ENCODE peak calls at places on chromosomes 7 and 10, in four cellular contexts. One of them, this sample, is unnamed. For H3K4me1 and H3K27me3, the result is how much of the 10 kb centered on the place peaks cover.

GRCh38 chr7:91941450-91941849 is 788 bp downstream of the AKAP9 start:
- DNase-seq in H1: no peak
- DNase-seq in IMR-90: peak
- DNase-seq in stomach: peak
- DNase-seq in this sample: no peak

GRCh38 chr10:682931-683447 is 6.5 kb downstream of the DIP2C start:
- DNase-seq in IMR-90: no peak
- DNase-seq in stomach: no peak
- DNase-seq in H1: no peak
- DNase-seq in this sample: no peak

GRCh38 chr10:83862723-83863122 is 276.6 kb upstream of the GHITM start:
- DNase-seq in IMR-90: no peak
- DNase-seq in stomach: no peak
- DNase-seq in H1: no peak
- DNase-seq in this sample: no peak

GRCh38 chr7:33744293-33744692 is 161.0 kb upstream of the BMPER start:
- DNase-seq in IMR-90: peak
- DNase-seq in stomach: no peak
- DNase-seq in H1: no peak
- DNase-seq in this sample: no peak

GRCh38 chr7:121697731-121698396 is 175.1 kb upstream of the PTPRZ1 start:
- DNase-seq in IMR-90: no peak
- DNase-seq in stomach: no peak
- DNase-seq in H1: no peak
- DNase-seq in this sample: peak

GRCh38 chr7:148708026-148708685 is 9.5 kb downstream of the CUL1 start:
- DNase-seq in stomach: no peak
- DNase-seq in IMR-90: no peak
- DNase-seq in H1: no peak
- DNase-seq in this sample: no peak

GRCh38 chr10:7397049-7397448 is 13.8 kb downstream of the SFMBT2 start:
- DNase-seq in H1: no peak
- DNase-seq in IMR-90: peak
- DNase-seq in stomach: no peak
- DNase-seq in this sample: no peak

GRCh38 chr7:20607216-20607615 is 8.3 kb upstream of the ABCB5 start:
- DNase-seq in stomach: no peak
- DNase-seq in H1: no peak
- DNase-seq in IMR-90: no peak
- DNase-seq in this sample: no peak

GRCh38 chr7:47497367-47498096 is 84.4 kb downstream of the TNS3 start:
- DNase-seq in H1: no peak
- DNase-seq in stomach: no peak
- DNase-seq in IMR-90: no peak
- DNase-seq in this sample: no peak

GRCh38 chr10:43200538-43201390 is 62.5 kb downstream of the CSGALNACT2 start:
- DNase-seq in IMR-90: no peak
- DNase-seq in H1: no peak
- DNase-seq in stomach: peak
- DNase-seq in this sample: no peak

GRCh38 chr7:14855033-14855794 is 47.3 kb downstream of the DGKB start:
- DNase-seq in IMR-90: no peak
- DNase-seq in stomach: no peak
- DNase-seq in H1: no peak
- DNase-seq in this sample: no peak

GRCh38 chr7:158657189-158657746 is 47.3 kb downstream of the NCAPG2 start:
- DNase-seq in IMR-90: no peak
- DNase-seq in H1: no peak
- DNase-seq in stomach: no peak
- DNase-seq in this sample: no peak

GRCh38 chr10:13352519-13352918 is 4.4 kb upstream of the SEPHS1 start:
- DNase-seq in IMR-90: no peak
- DNase-seq in stomach: no peak
- DNase-seq in H1: peak
- DNase-seq in this sample: no peak
- TF ChIP-seq CTCF in IMR-90: no peak
- TF ChIP-seq CTCF in stomach: no peak
- TF ChIP-seq CTCF in H1: peak
- TF ChIP-seq CTCF in this sample: peak

DNA sequence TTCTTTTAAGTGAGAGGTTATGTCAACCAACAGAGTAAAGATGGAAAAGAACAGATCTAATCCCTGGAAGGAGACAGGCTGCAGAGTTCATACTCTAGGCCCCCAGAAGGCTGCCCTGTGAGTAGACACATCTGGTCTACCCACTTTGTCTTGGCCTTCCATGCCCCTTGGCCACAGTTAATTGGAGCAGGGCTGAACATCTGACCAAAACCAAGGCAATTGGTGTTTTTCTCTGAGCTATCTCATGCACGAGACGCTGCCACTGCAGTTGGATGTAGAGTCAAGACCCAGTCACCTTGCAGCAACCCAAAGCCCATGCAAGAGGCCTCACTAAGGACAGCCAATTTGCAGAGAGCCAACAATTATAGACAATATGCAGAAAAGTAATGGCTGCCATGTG is 9.0 kb downstream of the MYOF start:
- DNase-seq in H1: no peak
- DNase-seq in IMR-90: no peak
- DNase-seq in stomach: no peak
- DNase-seq in this sample: no peak
- H3K4me1 ChIP-seq in H1: under half
- H3K4me1 ChIP-seq in IMR-90: under half
- H3K4me1 ChIP-seq in stomach: under half
- H3K4me1 ChIP-seq in this sample: half or more

DNA sequence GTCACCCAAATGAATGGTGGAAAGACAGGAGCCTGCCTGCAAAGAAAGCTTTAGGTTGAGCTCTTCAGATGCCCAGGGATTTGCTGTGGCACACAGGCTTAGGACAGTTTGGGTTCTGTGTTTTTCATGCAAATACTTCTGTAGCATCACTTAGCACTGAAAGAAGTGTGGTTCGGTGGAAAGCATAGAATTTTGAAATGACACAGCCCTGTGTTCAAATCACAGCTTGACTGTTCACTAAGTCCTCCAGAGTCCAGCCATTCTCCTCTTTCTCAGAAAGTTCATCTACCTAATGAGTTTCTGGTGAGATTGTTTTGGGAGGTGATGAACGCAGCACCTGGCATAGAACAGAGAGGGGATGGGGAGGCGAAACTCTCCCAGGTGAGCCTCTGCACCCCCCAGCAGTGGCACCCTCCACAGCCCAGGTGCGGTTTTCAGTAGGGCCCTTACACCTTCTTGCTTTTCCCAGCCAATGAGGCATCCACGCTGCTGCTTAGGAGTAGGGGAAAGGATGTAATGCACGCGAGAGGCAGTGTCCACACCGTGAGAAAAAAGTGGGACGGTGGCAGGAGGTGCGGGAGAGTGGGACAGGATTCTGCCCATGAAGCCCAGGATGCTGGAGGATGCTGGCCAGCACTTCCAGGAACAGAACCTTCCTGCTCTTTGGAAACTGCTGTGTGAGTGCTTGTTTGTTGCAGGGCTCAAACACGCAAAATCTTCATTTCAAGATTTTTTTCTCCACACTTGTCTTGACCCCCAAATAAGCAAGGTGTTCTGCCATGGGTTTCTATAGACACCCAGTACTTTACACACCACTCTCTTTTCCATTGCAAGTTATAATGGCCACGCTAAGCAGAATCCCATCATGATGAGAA is 11.6 kb downstream of the EN2 start:
- DNase-seq in H1: no peak
- DNase-seq in IMR-90: no peak
- DNase-seq in stomach: no peak
- DNase-seq in this sample: no peak
- H3K27me3 ChIP-seq in H1: half or more
- H3K27me3 ChIP-seq in IMR-90: half or more
- H3K27me3 ChIP-seq in stomach: half or more
- H3K27me3 ChIP-seq in this sample: half or more

GRCh38 chr7:104341545-104341944 is 13.1 kb downstream of the LHFPL3 start:
- DNase-seq in H1: no peak
- DNase-seq in stomach: no peak
- DNase-seq in IMR-90: no peak
- DNase-seq in this sample: no peak
- TF ChIP-seq CTCF in H1: peak
- TF ChIP-seq CTCF in stomach: no peak
- TF ChIP-seq CTCF in IMR-90: no peak
- TF ChIP-seq CTCF in this sample: no peak

DNA sequence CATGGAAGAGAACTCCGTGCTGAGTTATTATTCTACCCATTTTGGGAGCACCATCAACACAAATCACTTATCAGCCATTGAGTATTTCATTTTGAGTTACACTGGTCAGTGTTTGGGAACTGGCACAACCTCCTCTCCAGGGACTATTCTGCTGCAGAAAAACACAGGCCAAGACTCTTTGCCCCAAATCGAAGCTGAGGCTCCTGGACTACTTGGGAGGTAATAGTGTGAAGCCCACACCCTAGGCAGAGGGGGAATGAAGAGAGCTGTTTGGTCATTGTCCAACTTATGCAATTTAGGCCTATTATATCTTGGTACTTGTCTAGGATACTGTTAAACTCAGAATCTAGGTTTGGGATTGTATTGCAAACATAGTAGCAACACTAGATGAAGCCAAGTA is 123.1 kb upstream of the SEC61G start:
- DNase-seq in IMR-90: no peak
- DNase-seq in stomach: no peak
- DNase-seq in H1: no peak
- DNase-seq in this sample: no peak
- H3K4me1 ChIP-seq in IMR-90: under half
- H3K4me1 ChIP-seq in stomach: under half
- H3K4me1 ChIP-seq in H1: under half
- H3K4me1 ChIP-seq in this sample: under half

DNA sequence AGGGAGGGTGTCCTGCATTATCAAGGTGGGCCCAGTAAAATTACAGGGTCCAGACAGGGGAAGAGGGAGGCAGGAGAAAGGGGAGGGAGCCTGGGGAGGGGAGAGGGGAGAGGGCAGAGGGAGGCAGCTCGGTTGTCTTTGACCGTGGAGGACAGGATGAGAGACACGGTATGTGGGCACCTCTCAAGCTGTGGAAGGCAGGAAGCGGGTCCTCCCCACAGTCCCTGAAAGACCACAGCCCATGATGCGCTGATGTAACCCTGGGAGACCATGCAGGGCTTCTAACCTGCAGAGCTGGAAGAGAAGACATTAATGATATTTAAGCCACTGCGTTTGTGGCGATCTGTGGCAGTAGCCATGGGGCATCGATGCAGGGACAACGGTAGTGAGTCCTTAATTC is 27.2 kb upstream of the MNX1 start:
- DNase-seq in stomach: no peak
- DNase-seq in IMR-90: no peak
- DNase-seq in H1: no peak
- DNase-seq in this sample: no peak
- H3K27me3 ChIP-seq in stomach: under half
- H3K27me3 ChIP-seq in IMR-90: under half
- H3K27me3 ChIP-seq in H1: under half
- H3K27me3 ChIP-seq in this sample: under half

DNA sequence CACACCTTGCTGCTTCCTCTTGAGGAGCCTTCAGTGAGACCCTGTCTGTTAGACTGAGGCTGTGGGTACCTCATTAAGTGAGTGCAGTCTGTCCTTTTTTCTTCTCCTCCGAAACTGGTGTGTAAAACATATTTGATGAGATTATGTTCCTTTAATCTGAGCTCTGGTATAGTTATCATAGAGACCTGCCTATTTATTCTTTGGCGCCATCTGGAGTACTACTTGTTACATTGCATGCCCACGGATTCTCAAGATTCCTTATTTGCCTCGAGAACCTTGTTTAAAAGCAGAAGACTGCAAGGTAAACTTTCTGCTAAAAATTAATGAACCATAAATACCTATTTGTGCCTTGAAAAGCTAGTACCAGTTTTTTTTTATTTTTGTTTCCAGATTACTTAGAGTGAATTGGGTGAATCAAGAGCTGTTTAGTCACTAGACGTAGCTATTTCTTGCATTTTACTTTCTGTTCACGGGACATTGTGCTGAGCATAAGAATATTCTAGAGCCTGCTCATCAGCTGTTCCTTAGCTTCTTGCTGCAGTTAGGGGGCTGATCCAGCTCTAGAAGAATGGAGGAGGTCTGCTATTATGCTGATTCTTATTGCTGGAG is 16.9 kb upstream of the STMP1 start:
- DNase-seq in IMR-90: peak
- DNase-seq in H1: no peak
- DNase-seq in stomach: no peak
- DNase-seq in this sample: peak
- TF ChIP-seq CTCF in IMR-90: peak
- TF ChIP-seq CTCF in H1: no peak
- TF ChIP-seq CTCF in stomach: peak
- TF ChIP-seq CTCF in this sample: peak

GRCh38 chr7:50310361-50310760 is 5.8 kb downstream of the IKZF1 start:
- DNase-seq in H1: no peak
- DNase-seq in IMR-90: no peak
- DNase-seq in stomach: no peak
- DNase-seq in this sample: no peak

GRCh38 chr7:50308301-50309129 is 4.0 kb downstream of the IKZF1 start:
- DNase-seq in H1: no peak
- DNase-seq in stomach: no peak
- DNase-seq in IMR-90: no peak
- DNase-seq in this sample: no peak

GRCh38 chr7:50307368-50308012 is 3.0 kb downstream of the IKZF1 start:
- DNase-seq in stomach: no peak
- DNase-seq in IMR-90: no peak
- DNase-seq in H1: no peak
- DNase-seq in this sample: no peak

GRCh38 chr7:50309736-50310135 is 5.2 kb downstream of the IKZF1 start:
- DNase-seq in IMR-90: no peak
- DNase-seq in stomach: no peak
- DNase-seq in H1: no peak
- DNase-seq in this sample: no peak

GRCh38 chr7:50309130-50309478 is 4.6 kb downstream of the IKZF1 start:
- DNase-seq in stomach: no peak
- DNase-seq in IMR-90: no peak
- DNase-seq in H1: no peak
- DNase-seq in this sample: no peak
- H3K4me1 ChIP-seq in stomach: under half
- H3K4me1 ChIP-seq in IMR-90: under half
- H3K4me1 ChIP-seq in H1: under half
- H3K4me1 ChIP-seq in this sample: under half

DNA sequence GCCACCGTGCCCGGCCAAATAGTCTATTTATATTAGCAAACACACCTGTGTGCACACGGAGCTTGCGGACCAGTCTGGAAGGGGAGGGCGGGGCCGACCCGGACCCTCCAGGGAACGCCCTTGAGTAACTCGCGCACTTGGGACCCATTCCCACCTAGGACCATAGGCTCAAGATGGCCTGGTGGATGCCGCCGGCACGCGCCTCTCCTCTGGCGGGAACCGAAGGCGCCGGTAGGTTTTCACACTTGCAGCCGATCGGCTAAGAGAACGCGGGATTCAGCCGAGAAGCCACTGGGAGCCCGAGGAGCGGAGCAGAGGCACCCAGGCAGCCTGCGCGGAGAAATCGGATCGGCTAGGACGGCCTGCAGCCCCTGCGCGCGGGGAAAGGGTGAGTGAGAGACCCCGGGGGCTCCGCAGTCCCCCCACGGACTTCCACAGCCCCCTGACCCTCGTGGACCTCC is 18.9 kb downstream of the IFT22 start:
- DNase-seq in IMR-90: no peak
- DNase-seq in stomach: no peak
- DNase-seq in H1: no peak
- DNase-seq in this sample: no peak
- H3K27me3 ChIP-seq in IMR-90: half or more
- H3K27me3 ChIP-seq in stomach: half or more
- H3K27me3 ChIP-seq in H1: under half
- H3K27me3 ChIP-seq in this sample: half or more

This sample was measured in foreskin keratinocyte.